ENCODE peak calls at places on chromosome 2, in four cellular contexts. K is PC-9, C is esophagus squamous epithelium, Y is OCI-LY7. S is an unnamed sample.

GRCh38 chr2:208072250-208072892 is 47.0 kb upstream of the PLEKHM3 start:
- DNase-seq in K (no peak), C (no peak), Y (peak), S (peak)

GRCh38 chr2:58976374-58977055 is 735.4 kb upstream of the FANCL start:
- DNase-seq in K (peak), C (no peak), Y (no peak), S (no peak)

GRCh38 chr2:6944546-6944945 is 27.3 kb downstream of the RNF144A start:
- DNase-seq in K (no peak), C (no peak), Y (no peak), S (no peak)

GRCh38 chr2:173653427-173653795 is 298.7 kb downstream of the CDCA7 start:
- DNase-seq in K (no peak), C (no peak), Y (no peak), S (no peak)

GRCh38 chr2:109336296-109336695 is 207.3 kb downstream of the SH3RF3 start:
- DNase-seq in K (no peak), C (no peak), Y (no peak), S (no peak)

GRCh38 chr2:186675380-186675779 is 18.5 kb upstream of the FAM171B start:
- DNase-seq in K (no peak), C (no peak), Y (no peak), S (no peak)

GRCh38 chr2:94874277-94874997 is 3.2 kb downstream of the TEKT4 start:
- DNase-seq in K (no peak), C (no peak), Y (peak), S (peak)

GRCh38 chr2:130355578-130356431 is at the start of gene PTPN18:
- DNase-seq in K (peak), C (peak), Y (peak), S (peak)

GRCh38 chr2:233469261-233470006 is 97.1 kb downstream of the USP40 start:
- DNase-seq in K (no peak), C (no peak), Y (no peak), S (no peak)

GRCh38 chr2:82333697-82334096 is 2029.1 kb upstream of the LRRTM1 start:
- DNase-seq in K (no peak), C (no peak), Y (no peak), S (no peak)

GRCh38 chr2:64653174-64654062 is at the start of gene SERTAD2:
- DNase-seq in K (peak), C (peak), Y (peak), S (peak)

GRCh38 chr2:236525416-236525997 is 44.1 kb upstream of the ACKR3 start:
- DNase-seq in K (no peak), C (no peak), Y (no peak), S (no peak)

GRCh38 chr2:237473474-237474453 is 13.3 kb upstream of the MLPH start:
- DNase-seq in K (no peak), C (no peak), Y (no peak), S (no peak)

GRCh38 chr2:10497797-10498251 is 49.7 kb upstream of the ODC1 start:
- DNase-seq in K (peak), C (peak), Y (no peak), S (peak)

GRCh38 chr2:96106991-96107882 is 9.1 kb downstream of the ADRA2B start:
- DNase-seq in K (no peak), C (no peak), Y (no peak), S (no peak)

GRCh38 chr2:180539541-180539940 is 440.9 kb upstream of the UBE2E3 start:
- DNase-seq in K (no peak), C (no peak), Y (no peak), S (no peak)

GRCh38 chr2:15155959-15156574 is 405.1 kb downstream of the NBAS start:
- DNase-seq in K (no peak), C (no peak), Y (peak), S (no peak)

GRCh38 chr2:1773883-1774282 is 29.6 kb upstream of the PXDN start:
- DNase-seq in K (no peak), C (no peak), Y (no peak), S (no peak)

GRCh38 chr2:230891108-230891507 is 26.4 kb downstream of the ITM2C start:
- DNase-seq in K (no peak), C (no peak), Y (no peak), S (peak)

GRCh38 chr2:232235206-232235605 is 143.3 kb upstream of the ALPP start:
- DNase-seq in K (no peak), C (no peak), Y (no peak), S (no peak)

GRCh38 chr2:38301340-38301968 is 75.6 kb downstream of the ATL2 start:
- DNase-seq in K (no peak), C (no peak), Y (peak), S (peak)

GRCh38 chr2:332592-332991 is 44.7 kb upstream of the ALKAL2 start:
- DNase-seq in K (no peak), C (no peak), Y (no peak), S (no peak)

GRCh38 chr2:159744363-159744762 is 32.1 kb downstream of the MARCHF7 start:
- DNase-seq in K (no peak), C (no peak), Y (no peak), S (no peak)

GRCh38 chr2:57105694-57106093 is 921.9 kb downstream of the CCDC85A start:
- DNase-seq in K (no peak), C (no peak), Y (no peak), S (no peak)

GRCh38 chr2:223093436-223093839 is 41.4 kb downstream of the KCNE4 start:
- DNase-seq in K (no peak), C (no peak), Y (no peak), S (no peak)

GRCh38 chr2:85066874-85067351 is 66.3 kb upstream of the TCF7L1 start:
- DNase-seq in K (peak), C (no peak), Y (peak), S (peak)

GRCh38 chr2:112118148-112118547 is 20.0 kb upstream of the FBLN7 start:
- DNase-seq in K (no peak), C (no peak), Y (no peak), S (no peak)

GRCh38 chr2:56806924-56807323 is 623.1 kb downstream of the CCDC85A start:
- DNase-seq in K (peak), C (no peak), Y (no peak), S (no peak)

GRCh38 chr2:198961555-198961954 is 496.2 kb downstream of the SATB2 start:
- DNase-seq in K (no peak), C (no peak), Y (no peak), S (no peak)
- TF ChIP-seq CTCF in K (peak), C (no peak), Y (peak), S (no peak)

GRCh38 chr2:24984912-24985311 is 13.2 kb upstream of the DNAJC27 start:
- DNase-seq in K (no peak), C (no peak), Y (no peak), S (no peak)

GRCh38 chr2:24985406-24985805 is 13.7 kb upstream of the DNAJC27 start:
- DNase-seq in K (no peak), C (no peak), Y (no peak), S (no peak)

GRCh38 chr2:24981742-24982141 is 10.0 kb upstream of the DNAJC27 start:
- DNase-seq in K (no peak), C (no peak), Y (no peak), S (no peak)

DNA sequence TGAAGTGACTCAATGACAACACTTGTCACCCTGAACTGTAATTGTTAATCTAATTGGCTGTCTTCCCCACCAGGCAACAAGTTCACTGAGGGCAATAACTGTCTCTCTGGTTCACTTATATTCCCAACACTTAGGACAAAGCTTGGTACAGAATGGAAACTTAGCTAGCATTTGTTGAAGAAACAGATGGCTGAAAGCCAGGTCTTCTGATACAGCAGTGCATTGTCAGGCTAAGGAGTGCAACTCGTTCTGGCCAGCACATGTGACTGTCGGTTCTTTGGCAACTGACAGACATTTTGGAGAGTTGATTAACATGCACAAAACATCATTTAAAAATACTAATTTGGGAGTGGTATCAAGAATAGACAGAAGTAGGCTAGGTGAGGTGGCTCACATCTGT is 14.6 kb upstream of the DNAJC27 start:
- DNase-seq in K (no peak), C (no peak), Y (no peak), S (no peak)
- TF ChIP-seq CTCF in K (no peak), C (no peak), Y (no peak), S (no peak)

GRCh38 chr2:52467189-52467588 is 1300.4 kb upstream of the CHAC2 start:
- DNase-seq in K (no peak), C (no peak), Y (no peak), S (no peak)
- TF ChIP-seq CTCF in K (no peak), C (no peak), Y (no peak), S (no peak)

GRCh38 chr2:100271210-100271609 is 51.1 kb downstream of the LONRF2 start:
- DNase-seq in K (no peak), C (no peak), Y (no peak), S (no peak)
- TF ChIP-seq CTCF in K (no peak), C (no peak), Y (no peak), S (no peak)

GRCh38 chr2:234950730-234951385 is 959 bp upstream of the SH3BP4 start:
- DNase-seq in K (no peak), C (no peak), Y (no peak), S (no peak)
- TF ChIP-seq CTCF in K (no peak), C (no peak), Y (no peak), S (no peak)

GRCh38 chr2:193695367-193695766 is 1500.6 kb upstream of the TMEFF2 start:
- DNase-seq in K (no peak), C (no peak), Y (peak), S (peak)
- TF ChIP-seq CTCF in K (peak), C (no peak), Y (peak), S (no peak)

GRCh38 chr2:48601349-48601748 is 16.3 kb upstream of the GTF2A1L start:
- DNase-seq in K (no peak), C (no peak), Y (peak), S (peak)
- TF ChIP-seq CTCF in K (peak), C (no peak), Y (peak), S (no peak)

DNA sequence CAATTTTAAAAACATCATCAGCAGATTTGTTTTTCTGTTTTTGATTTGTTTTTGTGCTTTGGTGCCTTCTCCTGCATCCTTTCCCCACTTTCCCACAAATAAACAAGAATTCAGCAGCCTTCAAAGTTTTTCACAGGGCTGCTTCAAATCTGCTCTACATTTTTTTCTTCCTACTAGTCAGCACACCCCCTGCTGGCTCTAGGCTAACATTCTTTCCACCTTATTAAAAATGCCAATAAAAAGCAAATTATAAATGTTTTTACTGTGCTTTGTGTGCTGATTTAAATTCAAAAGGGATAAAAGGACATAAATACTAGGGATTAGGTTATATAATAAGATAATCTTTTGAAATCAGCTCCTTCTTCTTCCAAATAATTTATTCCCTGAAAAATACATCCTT is 6.2 kb upstream of the CNTNAP5 start:
- DNase-seq in K (no peak), C (no peak), Y (no peak), S (no peak)
- TF ChIP-seq CTCF in K (peak), C (no peak), Y (no peak), S (no peak)